ENCODE peak calls at places on chromosomes 6 and 20, in nine cellular contexts. M is prostate gland, X is HCT116, Q is GM23338, S is stomach, J is upper lobe of left lung, N is transverse colon, P is sigmoid colon, K is Panc1. W is an unnamed sample.

GRCh38 chr6:89433637-89434499 is 916 bp downstream of the ANKRD6 start:
- DNase-seq in N (peak; percentile 20), Q (peak; percentile 66), P (no peak), K (no peak), X (no peak), S (peak; percentile 29), J (peak; percentile 75), M (peak; percentile 17), W (no peak)

GRCh38 chr6:30327232-30327746 is 562 bp downstream of the TRIM39 start:
- DNase-seq in J (no peak), S (no peak), K (no peak), M (no peak), Q (no peak), P (no peak), X (no peak), N (no peak), W (no peak)

GRCh38 chr6:101545171-101545570 is 151.7 kb downstream of the GRIK2 start:
- DNase-seq in M (no peak), N (no peak), J (no peak), Q (no peak), K (no peak), X (no peak), P (no peak), S (no peak), W (no peak)

GRCh38 chr6:14763139-14763538 is 482.7 kb upstream of the JARID2 start:
- DNase-seq in X (no peak), M (no peak), N (no peak), S (no peak), Q (no peak), P (no peak), J (no peak), K (no peak), W (no peak)

GRCh38 chr6:73898599-73898998 is 202.6 kb downstream of the CD109 start:
- DNase-seq in X (no peak), Q (peak; percentile 47), P (no peak), M (no peak), N (no peak), J (no peak), K (no peak), S (no peak), W (no peak)

GRCh38 chr6:151494235-151494950 is 576 bp downstream of the CCDC170 start:
- DNase-seq in X (no peak), M (peak; percentile 17), Q (peak; percentile 57), P (no peak), K (no peak), S (peak; percentile 43), N (no peak), J (peak; percentile 55), W (peak; percentile 70)

GRCh38 chr6:149037026-149037734 is 280.3 kb upstream of the TAB2 start:
- DNase-seq in N (no peak), J (no peak), M (no peak), Q (peak; percentile 38), P (no peak), K (no peak), X (no peak), S (no peak), W (no peak)

GRCh38 chr6:144415835-144416237 is 130.7 kb downstream of the UTRN start:
- DNase-seq in S (no peak), J (no peak), N (no peak), Q (no peak), P (no peak), K (peak; percentile 95), M (no peak), X (no peak), W (peak; percentile 90)

GRCh38 chr6:127484207-127484858 is 25.1 kb upstream of the KIAA0408 start:
- DNase-seq in N (no peak), S (no peak), M (no peak), K (peak; percentile 24), J (no peak), Q (no peak), X (no peak), P (no peak), W (peak; percentile 12)

GRCh38 chr6:45930419-45931059 is 85.1 kb downstream of the CLIC5 start:
- DNase-seq in S (peak; percentile 71), M (peak; percentile 51), J (peak; percentile 79), Q (peak; percentile 73), K (peak; percentile 33), N (peak; percentile 71), P (no peak), X (peak; percentile 54), W (peak; percentile 67)

GRCh38 chr20:63495771-63496403 is 3.0 kb downstream of the EEF1A2 start:
- DNase-seq in N (peak; percentile 71), J (peak; percentile 67), P (peak; percentile 81), K (no peak), S (peak; percentile 79), X (no peak), M (peak; percentile 46), Q (peak; percentile 87), W (peak; percentile 44)

GRCh38 chr6:36436466-36436865 is 6.2 kb downstream of the PXT1 start:
- DNase-seq in P (no peak), X (no peak), S (no peak), J (no peak), N (no peak), Q (no peak), M (no peak), K (no peak), W (no peak)

GRCh38 chr6:5412017-5412416 is 150.7 kb downstream of the FARS2 start:
- DNase-seq in J (no peak), X (no peak), Q (peak; percentile 16), M (no peak), S (no peak), P (no peak), N (no peak), K (no peak), W (no peak)

GRCh38 chr6:78513856-78514255 is 353.5 kb upstream of the IRAK1BP1 start:
- DNase-seq in N (no peak), J (no peak), K (no peak), X (peak; percentile 34), P (no peak), M (no peak), S (no peak), Q (peak; percentile 81), W (no peak)

GRCh38 chr6:41958022-41958856 is 16.6 kb upstream of the CCND3 start:
- DNase-seq in N (no peak), S (no peak), K (no peak), X (no peak), P (peak; percentile 24), J (no peak), Q (no peak), M (no peak), W (no peak)

GRCh38 chr6:34437644-34437970 is 11.7 kb upstream of the RPS10 start:
- DNase-seq in J (no peak), S (no peak), K (no peak), Q (no peak), N (no peak), M (no peak), P (no peak), X (no peak), W (no peak)

GRCh38 chr20:21391495-21392298 is 5.6 kb downstream of the NKX2-4 start:
- DNase-seq in P (no peak), J (no peak), Q (peak; percentile 68), K (no peak), N (no peak), S (no peak), X (no peak), M (no peak), W (peak; percentile 25)

GRCh38 chr20:52529856-52530255 is 338.3 kb upstream of the ZFP64 start:
- DNase-seq in P (no peak), Q (no peak), X (no peak), N (no peak), M (no peak), K (no peak), S (no peak), J (no peak), W (no peak)

GRCh38 chr20:38307371-38308046 is 3.6 kb downstream of the BPI start:
- DNase-seq in K (no peak), P (no peak), M (no peak), Q (no peak), S (no peak), J (no peak), X (no peak), N (no peak), W (no peak)

GRCh38 chr20:8082025-8082424 is 50.0 kb upstream of the PLCB1 start:
- DNase-seq in J (no peak), P (no peak), X (peak; percentile 7), M (no peak), Q (peak; percentile 72), K (no peak), S (no peak), N (no peak), W (no peak)
- TF ChIP-seq CTCF in J (no peak), P (peak; percentile 17), X (peak; percentile 65), M (peak; percentile 20), Q (peak; percentile 41), K (peak; percentile 15), S (peak; percentile 28), N (no peak), W (peak; percentile 23)

GRCh38 chr6:130019796-130020105 is 1.4 kb downstream of the L3MBTL3 start:
- DNase-seq in X (no peak), K (no peak), S (no peak), P (no peak), Q (peak; percentile 27), M (no peak), N (no peak), J (no peak), W (no peak)

GRCh38 chr6:130020892-130021483 is 2.6 kb downstream of the L3MBTL3 start:
- DNase-seq in K (peak; percentile 67), M (peak; percentile 84), Q (peak; percentile 93), P (peak; percentile 93), X (peak; percentile 85), N (peak; percentile 87), S (peak; percentile 79), J (peak; percentile 86), W (peak; percentile 93)

GRCh38 chr6:130020106-130020851 is 1.9 kb downstream of the L3MBTL3 start:
- DNase-seq in M (peak; percentile 13), N (peak; percentile 49), X (no peak), S (peak; percentile 26), J (peak; percentile 44), K (no peak), Q (peak; percentile 35), P (peak; percentile 68), W (peak; percentile 43)

GRCh38 chr6:130018830-130019795 is 732 bp downstream of the L3MBTL3 start:
- DNase-seq in M (peak; percentile 24), N (peak; percentile 47), P (peak; percentile 66), J (peak; percentile 28), X (no peak), K (no peak), Q (peak; percentile 56), S (peak; percentile 49), W (peak; percentile 42)

GRCh38 chr6:130018292-130018829 is at the start of gene L3MBTL3:
- DNase-seq in K (peak; percentile 22), P (peak; percentile 94), S (peak; percentile 91), M (peak; percentile 86), Q (peak; percentile 88), J (peak; percentile 90), N (peak; percentile 92), X (peak; percentile 42), W (peak; percentile 91)
- TF ChIP-seq POLR2AphosphoS5 in K (no peak), P (peak; percentile 35), S (no peak), M (peak; percentile 74), Q (peak; percentile 28), J (no peak), N (no peak), X (peak; percentile 28), W (no peak)

GRCh38 chr6:99868074-99868702 is 125.8 kb downstream of the MCHR2 start:
- DNase-seq in N (peak; percentile 73), M (peak; percentile 60), K (peak; percentile 33), P (peak; percentile 74), Q (peak; percentile 90), J (peak; percentile 66), S (peak; percentile 79), X (peak; percentile 51), W (peak; percentile 67)
- TF ChIP-seq CTCF in N (peak; percentile 64), M (peak; percentile 63), K (peak; percentile 91), P (peak; percentile 43), Q (peak; percentile 94), J (peak; percentile 51), S (peak; percentile 55), X (peak; percentile 90), W (peak; percentile 77)

GRCh38 chr6:21244897-21245470 is 348.6 kb upstream of the SOX4 start:
- DNase-seq in N (no peak), M (no peak), S (no peak), X (no peak), Q (no peak), P (no peak), K (no peak), J (no peak), W (no peak)
- TF ChIP-seq POLR2AphosphoS5 in N (no peak), M (no peak), S (no peak), X (no peak), Q (no peak), P (no peak), K (no peak), J (no peak), W (no peak)

W was measured in endothelial cell of umbilical vein.